ENCODE peak calls at places on chromosome 2, in six cellular contexts. M is neuronal stem cell; X is upper lobe of right lung; J is OCI-LY7; I is breast epithelium; V is effector memory CD4-positive, alpha-beta T cell. G is an unnamed sample.

GRCh38 chr2:144324446-144325045 is 195.4 kb downstream of the ZEB2 start:
- DNase-seq in M (no peak), X (no peak), J (no peak), I (no peak), V (no peak), G (no peak)

GRCh38 chr2:127400533-127400896 is 12.7 kb upstream of the MAP3K2 start:
- DNase-seq in M (no peak), X (peak; percentile 73), J (no peak), I (no peak), V (no peak), G (no peak)

GRCh38 chr2:200625958-200626363 is 40.1 kb downstream of the AOX1 start:
- DNase-seq in M (no peak), X (no peak), J (no peak), I (no peak), V (no peak), G (no peak)

GRCh38 chr2:29223851-29224692 is 108.9 kb downstream of the CLIP4 start:
- DNase-seq in M (no peak), X (peak; percentile 67), J (no peak), I (peak; percentile 46), V (no peak), G (no peak)

GRCh38 chr2:233289590-233290424 is 17.8 kb upstream of the SAG start:
- DNase-seq in M (no peak), X (no peak), J (no peak), I (no peak), V (no peak), G (no peak)

GRCh38 chr2:120939595-120940318 is 204.1 kb downstream of the GLI2 start:
- DNase-seq in M (no peak), X (no peak), J (no peak), I (no peak), V (no peak), G (no peak)

GRCh38 chr2:73034661-73035374 is 36.7 kb downstream of the SFXN5 start:
- DNase-seq in M (no peak), X (no peak), J (no peak), I (no peak), V (no peak), G (no peak)

GRCh38 chr2:167988296-167988695 is 259.1 kb downstream of the STK39 start:
- DNase-seq in M (no peak), X (no peak), J (no peak), I (no peak), V (no peak), G (no peak)

GRCh38 chr2:240387669-240388358 is 47.6 kb upstream of the GPC1 start:
- DNase-seq in M (no peak), X (no peak), J (no peak), I (no peak), V (no peak), G (no peak)

GRCh38 chr2:169164311-169164710 is 94.9 kb downstream of the DHRS9 start:
- DNase-seq in M (no peak), X (no peak), J (no peak), I (no peak), V (no peak), G (no peak)

DNA sequence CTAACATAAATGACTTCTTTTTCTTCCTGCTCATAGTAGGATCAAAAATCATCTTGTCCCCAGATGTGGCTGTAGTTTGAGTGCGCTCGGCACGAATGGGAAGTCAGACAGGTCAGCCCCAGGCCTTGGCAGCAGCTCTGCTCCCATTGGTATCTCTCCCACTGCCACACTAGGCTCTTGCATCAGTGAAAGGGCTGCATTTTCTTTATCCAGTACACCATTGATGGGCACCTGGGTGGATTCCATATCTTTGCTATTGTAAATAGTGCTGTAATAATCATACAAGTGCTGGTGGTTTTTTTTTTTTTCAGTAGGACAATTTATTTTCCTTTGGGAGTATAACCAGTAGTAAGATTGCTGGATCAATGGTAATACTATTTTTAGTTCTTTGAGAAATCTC is 865.5 kb downstream of the CCDC85A start:
- DNase-seq in M (no peak), X (no peak), J (no peak), I (no peak), V (no peak), G (no peak)
- H3K9me3 ChIP-seq in M (no peaks in the 10 kb centered on the region), X (no peaks in the 10 kb centered on the region), J (no peaks in the 10 kb centered on the region), I (no peaks in the 10 kb centered on the region), V (no peaks in the 10 kb centered on the region), G (no peaks in the 10 kb centered on the region)

DNA sequence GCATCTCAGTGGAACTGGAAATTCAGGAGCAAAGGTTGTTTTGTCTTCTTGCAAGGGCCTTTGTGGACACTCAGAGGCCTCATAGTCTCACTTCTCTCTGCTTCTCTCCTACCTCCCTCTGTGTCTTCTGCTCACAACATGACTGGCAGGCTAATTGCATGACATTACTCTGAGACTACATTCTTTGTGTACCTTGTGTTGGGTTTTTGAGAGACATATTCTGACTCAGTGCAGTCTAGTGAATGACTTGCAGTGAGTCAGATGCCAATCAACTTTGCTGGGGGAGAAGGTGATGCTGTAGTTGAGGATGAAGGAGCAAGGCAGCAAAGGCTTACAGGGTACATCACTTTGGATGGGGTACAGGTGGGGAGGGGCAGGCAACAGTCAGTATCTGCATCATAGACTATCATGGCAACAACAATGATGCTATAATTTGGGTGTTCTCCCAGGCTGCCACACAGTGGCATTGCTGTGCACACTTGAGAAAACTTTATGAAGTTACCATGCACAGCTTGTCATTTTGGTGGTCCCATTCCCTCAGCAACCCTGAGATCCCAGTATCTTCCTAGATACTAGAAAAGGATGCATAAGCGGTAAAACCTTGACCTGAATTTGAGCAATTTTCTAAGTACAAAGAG is 69.3 kb upstream of the SLC16A14 start:
- DNase-seq in M (no peak), X (no peak), J (peak; percentile 10), I (no peak), V (no peak), G (no peak)
- H3K9me3 ChIP-seq in M (no peaks in the 10 kb centered on the region), X (no peaks in the 10 kb centered on the region), J (no peaks in the 10 kb centered on the region), I (peaks cover 9% of the 10 kb centered on the region), V (no peaks in the 10 kb centered on the region), G (peaks cover 4% of the 10 kb centered on the region)

DNA sequence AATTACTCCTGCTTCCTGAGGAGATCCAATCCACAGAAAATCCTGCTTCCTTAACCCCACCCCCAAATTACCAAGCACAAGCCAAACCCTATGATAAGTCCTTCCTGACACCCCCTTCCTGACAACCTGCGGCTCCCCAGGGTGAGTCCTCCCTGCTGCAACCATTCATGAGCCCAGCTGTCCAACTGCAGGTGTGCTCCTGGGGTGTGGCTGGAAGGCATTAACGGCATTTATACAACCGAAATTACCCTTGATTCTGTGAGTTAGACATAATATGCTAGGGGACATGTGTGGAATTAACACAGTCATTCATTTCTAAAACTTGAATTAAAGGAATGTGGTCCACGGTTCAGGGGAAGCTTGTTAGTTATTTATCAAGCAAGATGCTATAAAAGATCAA is 119.0 kb upstream of the ALKAL2 start:
- DNase-seq in M (no peak), X (no peak), J (no peak), I (no peak), V (no peak), G (no peak)
- H3K9me3 ChIP-seq in M (peaks cover 9% of the 10 kb centered on the region), X (no peaks in the 10 kb centered on the region), J (no peaks in the 10 kb centered on the region), I (peaks cover 13% of the 10 kb centered on the region), V (peaks cover 4% of the 10 kb centered on the region), G (no peaks in the 10 kb centered on the region)

DNA sequence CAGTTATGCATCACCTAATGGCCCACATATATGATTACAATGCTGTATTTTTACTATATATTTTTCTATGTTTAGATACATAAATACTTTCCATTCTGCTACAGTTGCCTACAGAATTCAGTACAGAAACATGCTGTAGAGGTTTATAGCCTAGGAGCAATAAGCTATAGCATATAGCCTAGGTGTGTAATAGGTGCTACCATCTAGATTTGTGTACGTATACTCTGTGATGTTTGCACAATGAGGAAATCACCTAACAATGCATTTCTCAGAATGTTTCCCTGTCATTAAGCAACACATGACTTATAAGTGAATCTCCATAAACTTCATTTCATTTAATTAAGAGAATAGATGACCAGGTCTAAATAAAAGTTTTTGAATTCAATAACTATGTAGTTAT is 43.5 kb downstream of the SLC38A11 start:
- DNase-seq in M (no peak), X (no peak), J (no peak), I (no peak), V (no peak), G (no peak)
- H3K9me3 ChIP-seq in M (no peaks in the 10 kb centered on the region), X (no peaks in the 10 kb centered on the region), J (no peaks in the 10 kb centered on the region), I (no peaks in the 10 kb centered on the region), V (no peaks in the 10 kb centered on the region), G (no peaks in the 10 kb centered on the region)

GRCh38 chr2:41496908-41497307 is 550.9 kb upstream of the PKDCC start:
- DNase-seq in M (no peak), X (no peak), J (peak; percentile 9), I (no peak), V (no peak), G (no peak)
- H3K9me3 ChIP-seq in M (peaks cover 24% of the 10 kb centered on the region), X (peaks cover 27% of the 10 kb centered on the region), J (peaks cover 30% of the 10 kb centered on the region), I (peaks cover 44% of the 10 kb centered on the region), V (peaks cover 24% of the 10 kb centered on the region), G (peaks cover 12% of the 10 kb centered on the region)

GRCh38 chr2:239269173-239269865 is 131.5 kb downstream of the HDAC4 start:
- DNase-seq in M (no peak), X (peak; percentile 54), J (no peak), I (no peak), V (no peak), G (no peak)

GRCh38 chr2:239268082-239268481 is 132.7 kb downstream of the HDAC4 start:
- DNase-seq in M (no peak), X (peak; percentile 78), J (no peak), I (peak; percentile 77), V (no peak), G (no peak)

GRCh38 chr2:239269959-239270358 is 130.9 kb downstream of the HDAC4 start:
- DNase-seq in M (no peak), X (no peak), J (no peak), I (no peak), V (no peak), G (no peak)

GRCh38 chr2:239267411-239267941 is 133.3 kb downstream of the HDAC4 start:
- DNase-seq in M (no peak), X (peak; percentile 87), J (peak; percentile 91), I (no peak), V (peak; percentile 87), G (peak; percentile 80)

GRCh38 chr2:239268549-239268948 is 132.3 kb downstream of the HDAC4 start:
- DNase-seq in M (no peak), X (no peak), J (no peak), I (no peak), V (no peak), G (no peak)
- H3K9me3 ChIP-seq in M (no peaks in the 10 kb centered on the region), X (no peaks in the 10 kb centered on the region), J (no peaks in the 10 kb centered on the region), I (no peaks in the 10 kb centered on the region), V (no peaks in the 10 kb centered on the region), G (no peaks in the 10 kb centered on the region)

GRCh38 chr2:25122367-25122766 is 46.0 kb downstream of the POMC start:
- DNase-seq in M (no peak), X (no peak), J (no peak), I (no peak), V (no peak), G (no peak)
- H3K9me3 ChIP-seq in M (no peaks in the 10 kb centered on the region), X (no peaks in the 10 kb centered on the region), J (no peaks in the 10 kb centered on the region), I (no peaks in the 10 kb centered on the region), V (no peaks in the 10 kb centered on the region), G (no peaks in the 10 kb centered on the region)

DNA sequence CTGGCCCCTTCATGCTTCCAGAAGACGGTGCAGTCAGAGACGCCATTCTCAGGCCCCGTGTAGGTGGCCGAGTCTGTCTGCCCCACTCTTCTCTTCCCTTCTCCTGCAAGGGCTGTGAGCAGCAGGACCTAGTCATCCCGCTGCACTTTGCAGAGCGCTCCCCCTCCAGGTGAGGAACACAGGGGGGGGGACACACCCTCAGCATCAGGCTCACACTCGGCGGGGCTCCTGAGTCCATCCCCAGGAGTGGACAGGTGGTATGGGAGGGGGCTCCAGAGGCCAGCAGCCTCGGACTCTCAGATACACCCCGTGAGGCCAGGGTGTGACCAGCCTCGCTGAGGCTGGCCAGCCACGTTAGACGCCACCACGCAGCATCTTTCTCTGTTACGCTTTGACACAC is 460.5 kb upstream of the MYT1L start:
- DNase-seq in M (no peak), X (no peak), J (no peak), I (no peak), V (no peak), G (no peak)
- H3K9me3 ChIP-seq in M (no peaks in the 10 kb centered on the region), X (no peaks in the 10 kb centered on the region), J (no peaks in the 10 kb centered on the region), I (peaks cover 3% of the 10 kb centered on the region), V (no peaks in the 10 kb centered on the region), G (no peaks in the 10 kb centered on the region)

GRCh38 chr2:13537771-13538349 is 821.1 kb downstream of the TRIB2 start:
- DNase-seq in M (no peak), X (no peak), J (no peak), I (no peak), V (no peak), G (no peak)
- H3K9me3 ChIP-seq in M (no peaks in the 10 kb centered on the region), X (no peaks in the 10 kb centered on the region), J (no peaks in the 10 kb centered on the region), I (no peaks in the 10 kb centered on the region), V (no peaks in the 10 kb centered on the region), G (no peaks in the 10 kb centered on the region)